ENCODE peak calls at places on chromosomes 16 and 17, in nine cellular contexts. U is psoas muscle, F is adrenal gland, V is ascending aorta, G is stomach, C is heart right ventricle, M is gastrocnemius medialis, T is PC-3, Y is Karpas-422. K is an unnamed sample.
A peak's percentile ranks its signal among the peaks of the same experiment; 100 is the strongest.

GRCh38 chr17:81471804-81472456 is 40.7 kb downstream of the ACTG1 start:
- DNase-seq in M (peak; percentile 80), F (peak; percentile 52), T (no peak), C (no peak), V (no peak), G (no peak), Y (peak; percentile 60), U (peak; percentile 60), K (peak; percentile 74)

GRCh38 chr17:35312790-35313711 is 60.4 kb downstream of the SLFN11 start:
- DNase-seq in C (peak; percentile 60), T (peak; percentile 57), F (peak; percentile 54), G (peak; percentile 37), U (peak; percentile 24), V (peak; percentile 69), M (peak; percentile 58), Y (peak; percentile 79), K (peak; percentile 70)

GRCh38 chr16:11404608-11405007 is 59.3 kb downstream of the RMI2 start:
- DNase-seq in C (no peak), Y (no peak), T (no peak), V (no peak), U (no peak), G (no peak), M (no peak), F (no peak), K (no peak)

GRCh38 chr16:28311913-28312312 is 19.6 kb downstream of the SBK1 start:
- DNase-seq in M (no peak), V (no peak), U (no peak), T (no peak), F (no peak), G (no peak), Y (no peak), C (no peak), K (no peak)

GRCh38 chr16:57019746-57020145 is 30.4 kb downstream of the NLRC5 start:
- DNase-seq in T (no peak), G (no peak), C (no peak), V (no peak), M (no peak), F (no peak), Y (no peak), U (no peak), K (no peak)

GRCh38 chr17:48128411-48128810 is 20.8 kb downstream of the SNX11 start:
- DNase-seq in F (no peak), M (no peak), U (no peak), Y (no peak), T (no peak), G (no peak), C (no peak), V (no peak), K (no peak)

GRCh38 chr17:80529104-80529903 is 15.3 kb upstream of the RPTOR start:
- DNase-seq in F (no peak), Y (no peak), T (no peak), M (peak; percentile 83), V (no peak), C (no peak), U (peak; percentile 45), G (no peak), K (no peak)

GRCh38 chr16:63617990-63618763 is 1503.7 kb downstream of the CDH11 start:
- DNase-seq in C (peak; percentile 25), U (no peak), G (no peak), V (no peak), M (no peak), Y (no peak), F (no peak), T (no peak), K (peak; percentile 76)

GRCh38 chr16:64459821-64460220 is 662.0 kb downstream of the CDH11 start:
- DNase-seq in G (peak; percentile 25), U (no peak), Y (no peak), M (no peak), T (no peak), C (peak; percentile 15), V (no peak), F (peak; percentile 35), K (no peak)

GRCh38 chr17:7561589-7562207 is at the start of gene SENP3:
- DNase-seq in F (peak; percentile 90), V (peak; percentile 94), T (peak; percentile 83), M (peak; percentile 88), U (peak; percentile 94), Y (peak; percentile 96), G (peak; percentile 92), C (peak; percentile 90), K (peak; percentile 92)
- H3K4me1 ChIP-seq in F (peaks cover 35% of the 10 kb centered on the region), V (peaks cover 56% of the 10 kb centered on the region), T (peaks cover 37% of the 10 kb centered on the region), M (peaks cover 62% of the 10 kb centered on the region), U (peaks cover 45% of the 10 kb centered on the region), Y (peaks cover 44% of the 10 kb centered on the region), G (peaks cover 77% of the 10 kb centered on the region), C (peaks cover 69% of the 10 kb centered on the region), K (peaks cover 8% of the 10 kb centered on the region)

DNA sequence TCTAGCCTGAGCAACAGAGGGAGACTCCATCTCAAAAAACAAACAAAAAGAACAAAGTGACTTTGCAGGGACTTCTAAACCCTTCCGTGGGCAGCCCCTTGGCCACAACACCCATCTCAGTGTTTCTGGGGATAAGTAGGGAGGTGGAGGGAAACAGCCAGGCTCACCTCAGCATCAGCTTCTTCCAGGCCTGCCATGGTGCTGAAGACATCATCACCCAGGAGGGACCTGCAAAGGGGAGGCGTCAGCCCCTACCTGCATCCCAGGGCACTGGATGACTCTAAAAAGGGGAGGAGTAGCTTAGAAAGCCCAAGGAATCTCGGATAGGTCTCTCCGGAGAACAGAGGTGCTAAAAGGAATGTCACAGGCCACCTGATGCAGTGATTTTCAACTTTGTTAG is 9.8 kb downstream of the FBF1 start:
- DNase-seq in C (no peak), U (no peak), Y (no peak), M (no peak), G (no peak), F (no peak), V (no peak), T (no peak), K (no peak)
- H3K27ac ChIP-seq in C (no peak overlapping the region), U (no peak overlapping the region), Y (no peak overlapping the region), M (no peak overlapping the region), G (no peak overlapping the region), F (no peak overlapping the region), V (no peak overlapping the region), T (no peak overlapping the region), K (no peak overlapping the region)

DNA sequence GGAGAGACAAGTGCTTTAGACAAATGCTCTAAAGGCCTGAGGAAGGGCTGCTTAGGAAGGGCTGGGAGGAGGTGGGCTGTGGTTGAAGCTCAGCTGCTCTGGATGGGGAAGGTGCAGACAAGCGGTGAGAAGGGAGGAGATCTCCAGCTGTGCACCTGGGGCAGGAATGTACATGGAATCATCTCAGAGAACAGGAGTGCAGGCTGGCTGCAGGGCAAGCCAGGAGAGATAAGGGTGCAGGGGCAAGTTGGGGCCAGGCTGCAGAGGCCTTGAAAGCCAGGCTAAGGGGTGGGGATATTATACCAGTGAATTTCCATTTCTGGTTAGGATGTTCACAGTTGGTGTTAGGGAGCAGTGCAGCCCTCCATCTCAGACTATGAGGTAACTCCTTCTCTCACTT is 4.2 kb downstream of the SLC6A2 start:
- DNase-seq in G (no peak), V (no peak), Y (no peak), T (no peak), U (no peak), F (no peak), C (no peak), M (no peak), K (no peak)
- H3K27me3 ChIP-seq in G (peaks cover 12% of the 10 kb centered on the region), V (no peaks in the 10 kb centered on the region), Y (no peaks in the 10 kb centered on the region), T (no peaks in the 10 kb centered on the region), U (peaks cover 29% of the 10 kb centered on the region), F (peaks cover 27% of the 10 kb centered on the region), C (peaks cover 21% of the 10 kb centered on the region), M (peaks cover 7% of the 10 kb centered on the region), K (peaks cover 1% of the 10 kb centered on the region)

DNA sequence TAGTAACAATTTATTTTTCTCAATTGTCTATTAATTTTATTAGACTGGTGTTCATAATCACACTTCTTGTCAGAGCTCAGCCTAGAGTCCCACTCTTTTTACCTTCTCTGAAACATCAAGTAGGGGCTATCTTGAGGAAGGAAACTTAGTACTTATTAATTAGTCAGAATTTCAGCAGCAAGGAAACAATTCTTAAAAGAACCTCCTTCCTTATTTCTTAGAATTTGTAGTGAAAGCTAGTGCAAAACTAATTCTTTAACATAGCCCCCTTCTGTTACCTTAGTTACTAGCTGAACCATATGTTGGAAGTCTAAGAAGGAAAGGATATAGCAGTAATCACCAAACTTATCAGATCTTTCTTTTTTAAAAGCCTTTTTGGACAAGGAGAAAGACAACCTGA is 35.2 kb downstream of the MAP2K4 start:
- DNase-seq in M (no peak), C (no peak), G (no peak), T (no peak), U (no peak), Y (no peak), F (no peak), V (no peak), K (no peak)
- H3K4me1 ChIP-seq in M (peaks cover 34% of the 10 kb centered on the region), C (peaks cover 50% of the 10 kb centered on the region), G (no peaks in the 10 kb centered on the region), T (no peaks in the 10 kb centered on the region), U (peaks cover 31% of the 10 kb centered on the region), Y (no peaks in the 10 kb centered on the region), F (peaks cover 9% of the 10 kb centered on the region), V (peaks cover 5% of the 10 kb centered on the region), K (peaks cover 2% of the 10 kb centered on the region)

DNA sequence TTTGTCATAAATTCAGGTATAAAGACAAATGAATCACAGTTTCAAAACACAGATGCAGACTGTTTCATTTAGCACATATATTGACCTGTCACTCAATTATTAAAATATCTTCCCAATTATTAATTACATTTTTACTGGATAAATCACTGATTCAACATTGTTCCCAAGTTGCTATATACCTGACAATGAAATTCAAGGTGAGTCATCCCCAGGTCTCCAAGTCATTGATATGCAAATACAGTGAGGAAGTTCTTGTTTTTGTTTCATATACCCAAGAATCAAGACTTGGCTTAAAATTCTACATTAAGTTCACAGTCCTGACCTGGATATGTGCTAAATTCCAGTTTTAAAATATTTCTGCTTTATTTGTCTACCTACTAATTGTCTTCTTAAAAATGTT is 599.3 kb upstream of the PSMD7 start:
- DNase-seq in F (no peak), C (no peak), T (no peak), Y (no peak), M (no peak), V (no peak), G (no peak), U (no peak), K (no peak)
- H3K27ac ChIP-seq in F (no peak overlapping the region), C (no peak overlapping the region), T (no peak overlapping the region), Y (no peak overlapping the region), M (no peak overlapping the region), V (no peak overlapping the region), G (no peak overlapping the region), U (no peak overlapping the region), K (no peak overlapping the region)

GRCh38 chr16:31214705-31215286 is 877 bp downstream of the TRIM72 start:
- DNase-seq in G (no peak), F (no peak), Y (no peak), M (peak; percentile 50), V (no peak), C (no peak), T (no peak), U (peak; percentile 40), K (peak; percentile 60)

GRCh38 chr16:31216552-31217530 is at the start of gene PYDC1:
- DNase-seq in G (no peak), C (no peak), Y (no peak), M (no peak), U (no peak), T (no peak), F (no peak), V (no peak), K (no peak)

GRCh38 chr16:31216116-31216469 is 842 bp downstream of the PYDC1 start:
- DNase-seq in M (no peak), G (no peak), V (no peak), T (no peak), Y (no peak), U (no peak), C (no peak), F (no peak), K (no peak)

GRCh38 chr16:31213877-31214704 is at the start of gene TRIM72:
- DNase-seq in M (peak; percentile 97), Y (no peak), C (no peak), G (no peak), U (peak; percentile 80), T (no peak), F (no peak), V (no peak), K (no peak)

GRCh38 chr16:31215287-31216115 is 1.4 kb downstream of the PYDC1 start:
- DNase-seq in F (peak; percentile 58), Y (no peak), G (peak; percentile 64), U (peak; percentile 76), C (peak; percentile 49), V (peak; percentile 72), T (peak; percentile 57), M (peak; percentile 83), K (peak; percentile 81)
- H3K27me3 ChIP-seq in F (peaks cover 22% of the 10 kb centered on the region), Y (no peaks in the 10 kb centered on the region), G (peaks cover 4% of the 10 kb centered on the region), U (no peaks in the 10 kb centered on the region), C (peaks cover 27% of the 10 kb centered on the region), V (peaks cover 3% of the 10 kb centered on the region), T (peaks cover 10% of the 10 kb centered on the region), M (no peaks in the 10 kb centered on the region), K (no peaks in the 10 kb centered on the region)

K was measured in right cardiac atrium.